ENCODE peak calls at places on chromosomes 2 and 18, in four cellular contexts. C is GM04504, M is H54, K is OCI-M1. W is an unnamed sample.

GRCh38 chr2:66698879-66699278 is 264.0 kb downstream of the MEIS1 start:
- DNase-seq in M (no peak), C (no peak), K (no peak), W (no peak)

GRCh38 chr2:53268086-53268485 is 499.5 kb upstream of the CHAC2 start:
- DNase-seq in M (no peak), C (no peak), K (no peak), W (no peak)

GRCh38 chr2:7438855-7439254 is 521.6 kb downstream of the RNF144A start:
- DNase-seq in C (no peak), K (no peak), M (no peak), W (no peak)

GRCh38 chr2:212923393-212923792 is 228.0 kb downstream of the IKZF2 start:
- DNase-seq in C (no peak), K (no peak), M (no peak), W (no peak)

GRCh38 chr18:58195278-58195721 is 151.3 kb downstream of the NEDD4L start:
- DNase-seq in C (no peak), M (peak; percentile 7), K (no peak), W (no peak)

GRCh38 chr2:34365937-34366336 is 766.8 kb upstream of the FAM98A start:
- DNase-seq in M (no peak), K (no peak), C (no peak), W (no peak)

GRCh38 chr2:33077841-33078240 is 131.1 kb downstream of the LTBP1 start:
- DNase-seq in M (no peak), C (no peak), K (no peak), W (no peak)

GRCh38 chr2:174617713-174618112 is 20.1 kb upstream of the WIPF1 start:
- DNase-seq in C (no peak), M (no peak), K (no peak), W (no peak)

GRCh38 chr2:201971516-201972228 is 62.0 kb upstream of the FZD7 start:
- DNase-seq in M (peak; percentile 21), K (no peak), C (no peak), W (no peak)

GRCh38 chr2:551621-552020 is 125.6 kb downstream of the TMEM18 start:
- DNase-seq in K (no peak), M (no peak), C (no peak), W (no peak)

GRCh38 chr18:77095356-77096030 is 37.1 kb downstream of the MBP start:
- DNase-seq in C (no peak), M (no peak), K (no peak), W (no peak)

GRCh38 chr2:196331143-196331542 is 159.8 kb upstream of the STK17B start:
- DNase-seq in K (peak; percentile 81), M (peak; percentile 36), C (peak; percentile 62), W (no peak)

W was measured in HCT116.